ENCODE peak calls at places on chromosome 20, in five cellular contexts. S is glutamatergic neuron, L is iPS DF 6.9, Z is A549, U is mammary epithelial cell. D is an unnamed sample.
A peak's percentile ranks its signal among the peaks of the same experiment; 100 is the strongest.

GRCh38 chr20:8082999-8083398 is 49.1 kb upstream of the PLCB1 start:
- DNase-seq in S (no peak), L (no peak), Z (no peak), U (no peak), D (no peak)

GRCh38 chr20:47181056-47181862 is 175.2 kb downstream of the ZMYND8 start:
- DNase-seq in S (no peak), L (peak; percentile 35), Z (peak; percentile 92), U (peak; percentile 72), D (peak; percentile 43)

GRCh38 chr20:61869750-61870507 is 195.8 kb downstream of the TAF4 start:
- DNase-seq in S (no peak), L (no peak), Z (no peak), U (no peak), D (no peak)

GRCh38 chr20:38125157-38126056 is 39.7 kb downstream of the TGM2 start:
- DNase-seq in S (no peak), L (no peak), Z (no peak), U (no peak), D (no peak)

GRCh38 chr20:58173091-58173490 is 55.4 kb downstream of the ANKRD60 start:
- DNase-seq in S (no peak), L (no peak), Z (no peak), U (no peak), D (no peak)

GRCh38 chr20:53088786-53089185 is 116.6 kb downstream of the TSHZ2 start:
- DNase-seq in S (no peak), L (no peak), Z (no peak), U (no peak), D (no peak)

GRCh38 chr20:23105193-23105592 is 19.1 kb upstream of the CD93 start:
- DNase-seq in S (no peak), L (no peak), Z (no peak), U (no peak), D (no peak)

GRCh38 chr20:5085380-5085779 is 34.4 kb downstream of the PCNA start:
- DNase-seq in S (no peak), L (no peak), Z (no peak), U (no peak), D (no peak)

GRCh38 chr20:57393321-57394086 is 2.3 kb downstream of the RBM38 start:
- DNase-seq in S (no peak), L (no peak), Z (no peak), U (no peak), D (no peak)

GRCh38 chr20:22691369-22692118 is 107.2 kb upstream of the FOXA2 start:
- DNase-seq in S (peak; percentile 83), L (peak; percentile 72), Z (peak; percentile 89), U (peak; percentile 43), D (peak; percentile 64)

GRCh38 chr20:46348972-46349741 is 40.9 kb upstream of the CDH22 start:
- DNase-seq in S (peak; percentile 89), L (peak; percentile 58), Z (peak; percentile 67), U (no peak), D (peak; percentile 38)

GRCh38 chr20:32333181-32333987 is 24.7 kb upstream of the ASXL1 start:
- DNase-seq in S (no peak), L (no peak), Z (no peak), U (no peak), D (no peak)

GRCh38 chr20:46020515-46020914 is 8.5 kb upstream of the SLC12A5 start:
- DNase-seq in S (no peak), L (no peak), Z (no peak), U (no peak), D (no peak)

GRCh38 chr20:63103402-63104311 is 96.9 kb upstream of the BHLHE23 start:
- DNase-seq in S (peak; percentile 29), L (no peak), Z (no peak), U (no peak), D (no peak)

GRCh38 chr20:24998631-24999445 is 6.3 kb upstream of the APMAP start:
- DNase-seq in S (no peak), L (no peak), Z (no peak), U (no peak), D (no peak)

GRCh38 chr20:50930139-50931047 is 844 bp downstream of the ADNP start:
- DNase-seq in S (peak; percentile 39), L (no peak), Z (no peak), U (no peak), D (no peak)

GRCh38 chr20:45971425-45971674 is 653 bp downstream of the ZNF335 start:
- DNase-seq in S (no peak), L (no peak), Z (no peak), U (no peak), D (no peak)

GRCh38 chr20:21508230-21509078 is 5.4 kb downstream of the NKX2-2 start:
- DNase-seq in S (peak; percentile 20), L (no peak), Z (no peak), U (no peak), D (no peak)

GRCh38 chr20:56343861-56344381 is 14.9 kb upstream of the FAM210B start:
- DNase-seq in S (peak; percentile 84), L (peak; percentile 70), Z (peak; percentile 55), U (peak; percentile 27), D (no peak)

GRCh38 chr20:21522479-21523397 is 8.9 kb upstream of the NKX2-2 start:
- DNase-seq in S (peak; percentile 46), L (no peak), Z (no peak), U (no peak), D (no peak)

GRCh38 chr20:25380945-25381614 is 9.6 kb downstream of the ABHD12 start:
- DNase-seq in S (no peak), L (no peak), Z (no peak), U (no peak), D (no peak)

GRCh38 chr20:55472704-55473103 is 532.6 kb downstream of the CBLN4 start:
- DNase-seq in S (no peak), L (no peak), Z (no peak), U (no peak), D (no peak)

GRCh38 chr20:38893056-38893455 is 33.2 kb upstream of the FAM83D start:
- DNase-seq in S (no peak), L (no peak), Z (no peak), U (no peak), D (no peak)

GRCh38 chr20:53708129-53708968 is 114.7 kb upstream of the ZNF217 start:
- DNase-seq in S (no peak), L (no peak), Z (no peak), U (peak; percentile 15), D (no peak)

GRCh38 chr20:41669708-41670263 is 51.6 kb upstream of the CHD6 start:
- DNase-seq in S (no peak), L (no peak), Z (peak; percentile 28), U (peak; percentile 14), D (peak; percentile 52)

GRCh38 chr20:4814696-4815252 is 93.1 kb downstream of the PRND start:
- DNase-seq in S (no peak), L (no peak), Z (no peak), U (no peak), D (no peak)

GRCh38 chr20:53276143-53276542 is 304.0 kb downstream of the TSHZ2 start:
- DNase-seq in S (no peak), L (no peak), Z (no peak), U (no peak), D (no peak)

GRCh38 chr20:4465855-4466545 is 255.7 kb upstream of the PRND start:
- DNase-seq in S (no peak), L (no peak), Z (no peak), U (no peak), D (no peak)

GRCh38 chr20:57807418-57808265 is 97.8 kb upstream of the PMEPA1 start:
- DNase-seq in S (no peak), L (no peak), Z (no peak), U (peak; percentile 29), D (no peak)

GRCh38 chr20:20603339-20603990 is 109.0 kb downstream of the RALGAPA2 start:
- DNase-seq in S (no peak), L (no peak), Z (no peak), U (peak; percentile 97), D (no peak)